ENCODE peak calls at places on chromosomes 11 and 22, in five cellular contexts. A, O, W, C and N are unnamed samples.

GRCh38 chr11:17272823-17273222 is 3.7 kb upstream of the NUCB2 start:
- DNase-seq in O (no peak), A (no peak), W (peak), C (no peak), N (no peak)

GRCh38 chr11:62732830-62733229 is 4.5 kb downstream of the TTC9C start:
- DNase-seq in A (no peak), C (no peak), O (no peak), W (no peak), N (no peak)

GRCh38 chr11:73312806-73313403 is 4.8 kb downstream of the ARHGEF17 start:
- DNase-seq in W (no peak), O (no peak), C (peak), A (no peak), N (no peak)

GRCh38 chr11:12556155-12556554 is 118.1 kb upstream of the TEAD1 start:
- DNase-seq in A (no peak), O (no peak), W (no peak), C (peak), N (peak)

GRCh38 chr22:27247691-27248434 is 553.7 kb downstream of the MN1 start:
- DNase-seq in A (no peak), W (peak), C (peak), O (no peak), N (peak)

GRCh38 chr11:129969973-129970372 is 32.7 kb downstream of the PRDM10 start:
- DNase-seq in C (no peak), W (no peak), O (no peak), A (no peak), N (no peak)

GRCh38 chr11:75642402-75643113 is 26.3 kb downstream of the MAP6 start:
- DNase-seq in W (no peak), A (no peak), O (no peak), C (no peak), N (no peak)

GRCh38 chr11:131524186-131524585 is 153.8 kb downstream of the NTM start:
- DNase-seq in A (no peak), W (no peak), C (no peak), O (no peak), N (no peak)

GRCh38 chr11:72621008-72621610 is 53.1 kb downstream of the PDE2A start:
- DNase-seq in W (peak), C (no peak), O (no peak), A (no peak), N (no peak)

GRCh38 chr11:102269927-102270326 is 47.4 kb upstream of the BIRC3 start:
- DNase-seq in W (no peak), C (peak), A (no peak), O (no peak), N (peak)

GRCh38 chr11:73164803-73165542 is 22.9 kb upstream of the FCHSD2 start:
- DNase-seq in A (no peak), O (no peak), C (no peak), W (no peak), N (no peak)

GRCh38 chr11:121892131-121892681 is 223.8 kb downstream of the BLID start:
- DNase-seq in A (peak), W (no peak), O (no peak), C (peak), N (peak)

GRCh38 chr22:28051787-28052356 is 132.8 kb upstream of the PITPNB start:
- DNase-seq in A (peak), C (peak), W (peak), O (peak), N (no peak)

GRCh38 chr22:47659467-47660302 is 897.2 kb downstream of the TBC1D22A start:
- DNase-seq in C (no peak), O (no peak), W (no peak), A (peak), N (no peak)

GRCh38 chr11:75597636-75598035 is 35.6 kb downstream of the SERPINH1 start:
- DNase-seq in C (no peak), O (peak), A (peak), W (no peak), N (no peak)

GRCh38 chr11:116336540-116336939 is 436.2 kb downstream of the BUD13 start:
- DNase-seq in O (no peak), C (no peak), W (no peak), A (no peak), N (no peak)

GRCh38 chr11:130472434-130472961 is 24.1 kb downstream of the ADAMTS15 start:
- DNase-seq in O (no peak), A (no peak), W (no peak), C (no peak), N (no peak)

GRCh38 chr22:42614312-42615091 is at the start of gene POLDIP3:
- DNase-seq in C (peak), A (peak), W (peak), O (peak), N (peak)

GRCh38 chr11:59556115-59556882 is 45.0 kb downstream of the OR4D9 start:
- DNase-seq in W (peak), O (peak), C (peak), A (peak), N (peak)

GRCh38 chr22:37335819-37336199 is 53.5 kb downstream of the CYTH4 start:
- DNase-seq in A (peak), C (no peak), W (no peak), O (no peak), N (no peak)

GRCh38 chr22:37336474-37337028 is 54.2 kb downstream of the CYTH4 start:
- DNase-seq in W (no peak), O (no peak), A (no peak), C (no peak), N (no peak)

GRCh38 chr22:37334461-37334858 is 52.2 kb downstream of the CYTH4 start:
- DNase-seq in O (no peak), W (no peak), C (no peak), A (peak), N (no peak)

GRCh38 chr22:37333724-37334460 is 51.6 kb downstream of the CYTH4 start:
- DNase-seq in W (no peak), A (no peak), O (no peak), C (no peak), N (no peak)

GRCh38 chr22:37334859-37335818 is 52.8 kb downstream of the CYTH4 start:
- DNase-seq in O (no peak), W (no peak), A (peak), C (no peak), N (no peak)
- TF ChIP-seq EZH2 in O (no peak), W (no peak), A (peak), C (peak), N (peak)

GRCh38 chr22:24686280-24686679 is 83.3 kb downstream of the GGT1 start:
- DNase-seq in O (no peak), A (no peak), W (no peak), C (no peak), N (no peak)
- TF ChIP-seq EZH2 in O (no peak), A (no peak), W (no peak), C (no peak), N (no peak)

DNA sequence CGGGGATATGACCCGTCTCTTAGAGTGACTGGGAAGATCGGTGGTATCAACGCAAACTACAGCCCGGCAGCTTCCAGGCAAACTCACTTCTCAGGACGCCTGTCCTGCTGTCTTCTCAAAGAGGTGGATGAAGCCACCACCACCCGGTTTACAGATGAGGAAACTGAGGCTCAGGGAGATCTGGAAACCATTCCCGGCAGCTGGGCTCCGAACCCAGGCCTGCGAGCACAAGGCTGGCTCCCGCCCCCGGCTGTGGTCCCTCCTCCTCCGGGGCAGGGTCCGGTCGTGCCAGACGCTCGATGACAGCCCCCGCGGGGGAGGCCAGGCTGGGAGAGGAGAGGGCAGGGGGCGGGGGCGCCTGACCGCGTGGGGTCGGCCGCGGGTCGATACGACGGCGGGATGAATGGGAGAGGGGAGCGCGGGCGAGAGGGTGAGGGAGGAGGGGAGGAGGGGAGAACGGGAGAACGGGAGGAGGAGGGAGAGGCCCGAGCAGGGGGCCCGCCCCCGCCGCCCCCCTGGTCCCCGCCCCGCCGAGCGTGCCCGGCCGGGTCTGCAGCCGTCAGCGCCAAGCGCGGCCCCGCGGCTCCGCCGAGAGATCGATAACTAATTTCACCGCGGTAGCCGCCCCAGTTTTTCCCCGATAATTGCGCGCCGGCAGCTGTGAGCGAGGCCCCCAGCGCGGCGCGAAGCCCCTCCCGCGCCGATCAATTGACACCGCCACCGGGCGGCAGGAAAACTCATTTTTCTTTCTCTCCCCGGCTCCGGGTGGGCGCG is 14.0 kb downstream of the IGLL1 start:
- DNase-seq in W (peak), A (peak), C (no peak), O (no peak), N (no peak)
- TF ChIP-seq EZH2 in W (peak), A (peak), C (peak), O (no peak), N (peak)

GRCh38 chr11:94398101-94398500 is 3.1 kb downstream of the GPR83 start:
- DNase-seq in A (no peak), O (no peak), W (no peak), C (no peak), N (no peak)

GRCh38 chr11:94402355-94402754 is 1.1 kb upstream of the GPR83 start:
- DNase-seq in O (no peak), C (no peak), A (no peak), W (no peak), N (no peak)

GRCh38 chr11:94401773-94402265 is 600 bp upstream of the GPR83 start:
- DNase-seq in W (no peak), C (no peak), A (peak), O (no peak), N (no peak)

GRCh38 chr11:94400075-94400838 is 962 bp downstream of the GPR83 start:
- DNase-seq in W (no peak), A (no peak), O (no peak), C (no peak), N (no peak)

DNA sequence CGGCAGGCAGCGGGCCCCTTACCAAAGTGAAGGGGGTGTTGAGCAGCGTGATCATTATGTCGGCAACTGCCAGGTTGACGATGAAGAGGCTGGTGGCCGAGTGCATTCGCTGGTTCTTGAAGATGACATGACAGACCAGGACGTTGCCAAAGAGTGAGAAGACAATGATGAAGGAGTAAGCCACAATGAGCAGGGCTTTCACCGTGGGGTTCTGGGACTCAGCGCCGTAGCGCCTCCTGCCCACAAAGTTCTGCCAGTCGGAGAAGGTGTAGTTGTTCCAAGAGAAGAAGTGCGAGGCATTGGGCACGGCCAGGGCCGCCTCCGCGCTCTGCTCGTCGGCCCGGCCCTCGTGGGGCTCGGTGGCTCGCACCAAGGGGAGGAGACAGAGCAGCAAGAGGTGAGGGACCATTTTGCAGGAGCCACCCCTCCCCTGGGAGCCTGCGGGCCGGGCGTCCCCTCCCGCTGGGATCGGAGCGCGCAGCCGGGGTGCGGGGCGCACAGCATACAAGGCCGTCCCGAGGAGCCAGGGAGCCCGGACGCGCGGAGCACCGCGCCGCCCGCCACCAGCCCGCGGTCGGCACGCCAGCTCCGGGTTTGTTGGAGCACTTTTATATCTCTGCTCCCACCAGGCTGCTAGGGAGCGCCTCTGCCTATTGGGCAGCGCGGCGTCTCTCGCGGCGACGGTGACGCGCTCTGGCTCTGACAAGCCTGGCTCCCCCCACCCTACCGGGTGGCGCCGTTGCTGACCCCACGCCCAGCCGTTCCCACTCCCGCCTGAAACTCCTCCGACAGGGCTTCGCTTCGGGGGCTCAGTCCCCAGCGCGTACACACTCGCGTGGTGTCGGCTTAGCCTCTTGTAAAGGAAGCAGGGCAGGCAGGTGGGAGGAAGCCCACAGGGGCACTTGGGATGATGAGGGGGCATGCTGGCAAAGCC is at the start of gene GPR83:
- DNase-seq in A (peak), O (no peak), C (peak), W (no peak), N (peak)
- TF ChIP-seq EZH2 in A (peak), O (no peak), C (no peak), W (no peak), N (peak)

GRCh38 chr11:21185959-21186358 is 516.6 kb downstream of the NELL1 start:
- DNase-seq in W (no peak), C (no peak), A (no peak), O (no peak), N (no peak)

GRCh38 chr11:21195995-21196394 is 526.6 kb downstream of the NELL1 start:
- DNase-seq in O (no peak), C (no peak), A (no peak), W (no peak), N (no peak)

DNA sequence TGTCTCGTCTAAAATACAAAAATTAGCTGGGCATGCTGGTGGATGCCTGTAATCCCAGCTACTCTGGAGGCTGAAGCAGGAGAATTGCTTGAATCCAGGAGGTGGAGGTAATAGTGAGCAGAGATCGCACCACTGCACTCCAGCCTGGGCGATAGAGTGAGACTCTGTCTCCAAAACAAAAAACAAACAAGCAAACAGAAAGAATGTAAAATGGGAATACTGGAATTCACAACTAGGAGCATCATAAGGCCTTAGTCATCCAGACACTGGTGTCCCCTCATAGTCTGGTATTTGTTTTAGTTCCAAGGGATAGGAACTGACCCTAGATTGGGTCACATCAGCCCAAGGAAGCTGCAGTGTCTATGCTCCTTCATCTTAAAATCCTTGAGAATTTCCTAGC is 520.8 kb downstream of the NELL1 start:
- DNase-seq in O (no peak), C (no peak), A (no peak), W (no peak), N (no peak)
- TF ChIP-seq EZH2 in O (no peak), C (no peak), A (no peak), W (no peak), N (no peak)

DNA sequence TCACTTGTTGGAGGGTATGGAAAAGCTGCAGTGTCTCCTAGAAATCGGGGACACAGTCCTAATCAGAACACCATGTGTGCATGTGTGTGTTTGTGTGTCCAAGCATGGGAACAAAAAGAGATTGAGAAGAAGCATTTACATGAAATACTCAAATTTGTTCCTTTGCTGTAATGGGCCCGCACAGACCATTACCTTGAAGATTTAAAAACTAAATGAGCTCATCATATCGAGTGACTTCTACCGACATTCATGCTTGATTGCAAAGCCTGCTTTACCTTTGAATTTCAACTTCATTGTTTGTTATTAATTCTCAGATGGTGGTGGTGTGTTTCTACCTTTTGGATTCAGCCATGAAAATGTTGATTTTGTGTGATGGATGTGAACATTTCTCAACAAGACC is 106.9 kb downstream of the ZBTB16 start:
- DNase-seq in C (no peak), O (no peak), W (no peak), A (no peak), N (no peak)
- TF ChIP-seq EZH2 in C (no peak), O (no peak), W (no peak), A (no peak), N (no peak)

GRCh38 chr11:67299471-67300191 is 3.7 kb upstream of the SSH3 start:
- DNase-seq in C (no peak), A (no peak), W (no peak), O (no peak), N (no peak)
- TF ChIP-seq EZH2 in C (no peak), A (no peak), W (no peak), O (no peak), N (no peak)

DNA sequence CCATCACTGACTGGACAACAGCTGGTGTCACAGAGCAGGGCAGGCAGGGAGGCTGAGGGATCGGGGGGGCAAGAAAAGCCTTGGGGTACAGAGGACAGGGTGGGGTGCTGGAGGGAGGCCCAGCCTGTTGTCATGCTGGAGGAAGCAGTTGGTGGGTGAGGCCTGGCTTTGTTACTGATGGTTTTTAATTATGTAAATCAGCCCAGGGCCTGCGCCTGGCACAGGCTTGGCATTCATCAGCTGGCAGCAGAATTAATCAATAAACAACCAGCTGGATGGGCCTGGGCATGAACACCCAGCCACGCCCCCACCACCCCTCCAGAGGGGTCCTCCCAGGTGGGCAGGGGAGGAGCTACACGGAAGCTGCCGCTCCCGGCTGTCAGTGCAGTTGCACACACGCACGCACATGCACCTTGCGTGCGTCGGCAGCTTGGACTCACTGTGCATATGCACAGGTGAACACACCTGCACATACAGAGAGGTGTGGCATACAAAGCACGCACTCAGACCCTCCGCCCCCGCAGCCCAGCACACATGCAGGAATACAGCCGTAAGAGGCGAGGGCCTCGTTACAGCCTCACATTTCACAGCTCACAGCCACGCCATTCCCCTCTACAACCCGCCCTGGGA is 21.4 kb upstream of the ELFN2 start:
- DNase-seq in O (no peak), A (no peak), C (no peak), W (no peak), N (no peak)
- TF ChIP-seq EZH2 in O (no peak), A (no peak), C (no peak), W (no peak), N (no peak)

GRCh38 chr11:8080674-8081590 is at the start of gene TUB:
- DNase-seq in O (no peak), C (peak), A (peak), W (no peak), N (no peak)
- TF ChIP-seq EZH2 in O (no peak), C (no peak), A (no peak), W (no peak), N (no peak)